ENCODE peak calls at places on chromosomes 11 and 22, in four cellular contexts. One of them, this sample, is unnamed.

GRCh38 chr22:19879996-19880785 is 25.5 kb upstream of the GNB1L start:
- DNase-seq in K562: no peak
- DNase-seq in esophagus squamous epithelium: no peak
- DNase-seq in NCI-H774: no peak
- DNase-seq in this sample: no peak

GRCh38 chr11:116879789-116880402 is 42.5 kb upstream of the APOA1 start:
- DNase-seq in esophagus squamous epithelium: no peak
- DNase-seq in NCI-H774: peak; percentile 55
- DNase-seq in K562: no peak
- DNase-seq in this sample: no peak

GRCh38 chr11:74471037-74471436 is 3.7 kb upstream of the KCNE3 start:
- DNase-seq in esophagus squamous epithelium: no peak
- DNase-seq in K562: no peak
- DNase-seq in NCI-H774: no peak
- DNase-seq in this sample: no peak

GRCh38 chr22:49763696-49764095 is 64.0 kb downstream of the BRD1 start:
- DNase-seq in K562: no peak
- DNase-seq in esophagus squamous epithelium: no peak
- DNase-seq in NCI-H774: no peak
- DNase-seq in this sample: no peak

GRCh38 chr11:3981084-3981633 is 113.4 kb upstream of the RRM1 start:
- DNase-seq in NCI-H774: no peak
- DNase-seq in esophagus squamous epithelium: no peak
- DNase-seq in K562: no peak
- DNase-seq in this sample: no peak

GRCh38 chr11:92681606-92682005 is 287.8 kb upstream of the MTNR1B start:
- DNase-seq in esophagus squamous epithelium: no peak
- DNase-seq in K562: no peak
- DNase-seq in NCI-H774: no peak
- DNase-seq in this sample: no peak

GRCh38 chr22:22768885-22769284 is 118.7 kb upstream of the IGLL5 start:
- DNase-seq in K562: no peak
- DNase-seq in esophagus squamous epithelium: no peak
- DNase-seq in NCI-H774: no peak
- DNase-seq in this sample: no peak

GRCh38 chr11:32358729-32359128 is 76.6 kb downstream of the WT1 start:
- DNase-seq in esophagus squamous epithelium: no peak
- DNase-seq in NCI-H774: no peak
- DNase-seq in K562: no peak
- DNase-seq in this sample: no peak

GRCh38 chr11:113446112-113446511 is 29.1 kb downstream of the DRD2 start:
- DNase-seq in NCI-H774: no peak
- DNase-seq in esophagus squamous epithelium: no peak
- DNase-seq in K562: no peak
- DNase-seq in this sample: no peak

GRCh38 chr11:11808992-11809583 is 32.7 kb upstream of the USP47 start:
- DNase-seq in esophagus squamous epithelium: no peak
- DNase-seq in NCI-H774: no peak
- DNase-seq in K562: no peak
- DNase-seq in this sample: no peak

GRCh38 chr11:119585038-119585666 is 143.8 kb downstream of the NECTIN1 start:
- DNase-seq in NCI-H774: peak; percentile 14
- DNase-seq in esophagus squamous epithelium: no peak
- DNase-seq in K562: no peak
- DNase-seq in this sample: no peak

GRCh38 chr11:36376315-36376887 is 80.3 kb downstream of the PRR5L start:
- DNase-seq in K562: no peak
- DNase-seq in NCI-H774: no peak
- DNase-seq in esophagus squamous epithelium: no peak
- DNase-seq in this sample: no peak

GRCh38 chr11:131796541-131796940 is 426.1 kb downstream of the NTM start:
- DNase-seq in NCI-H774: no peak
- DNase-seq in K562: no peak
- DNase-seq in esophagus squamous epithelium: no peak
- DNase-seq in this sample: no peak

GRCh38 chr11:8907116-8907515 is 3.9 kb upstream of the AKIP1 start:
- DNase-seq in esophagus squamous epithelium: no peak
- DNase-seq in NCI-H774: no peak
- DNase-seq in K562: no peak
- DNase-seq in this sample: no peak

GRCh38 chr22:22787805-22788459 is 99.7 kb upstream of the IGLL5 start:
- DNase-seq in K562: peak; percentile 100
- DNase-seq in esophagus squamous epithelium: no peak
- DNase-seq in NCI-H774: peak; percentile 24
- DNase-seq in this sample: no peak

GRCh38 chr11:11567862-11568650 is 53.7 kb downstream of the GALNT18 start:
- DNase-seq in K562: no peak
- DNase-seq in NCI-H774: no peak
- DNase-seq in esophagus squamous epithelium: no peak
- DNase-seq in this sample: no peak

GRCh38 chr11:63888170-63889086 is 28.5 kb downstream of the RCOR2 start:
- DNase-seq in esophagus squamous epithelium: no peak
- DNase-seq in K562: peak; percentile 91
- DNase-seq in NCI-H774: peak; percentile 80
- DNase-seq in this sample: no peak

GRCh38 chr11:28966951-28967350 is 858.8 kb downstream of the METTL15 start:
- DNase-seq in NCI-H774: no peak
- DNase-seq in K562: no peak
- DNase-seq in esophagus squamous epithelium: no peak
- DNase-seq in this sample: no peak

GRCh38 chr11:62071408-62071807 is 52.4 kb upstream of the INCENP start:
- DNase-seq in esophagus squamous epithelium: no peak
- DNase-seq in K562: no peak
- DNase-seq in NCI-H774: no peak
- DNase-seq in this sample: no peak

GRCh38 chr22:27436591-27436990 is 365.0 kb downstream of the MN1 start:
- DNase-seq in esophagus squamous epithelium: no peak
- DNase-seq in K562: no peak
- DNase-seq in NCI-H774: no peak
- DNase-seq in this sample: no peak

GRCh38 chr11:96050435-96051182 is 126.7 kb upstream of the MTMR2 start:
- DNase-seq in K562: no peak
- DNase-seq in esophagus squamous epithelium: no peak
- DNase-seq in NCI-H774: no peak
- DNase-seq in this sample: no peak

GRCh38 chr11:131591051-131591461 is 220.6 kb downstream of the NTM start:
- DNase-seq in K562: no peak
- DNase-seq in NCI-H774: no peak
- DNase-seq in esophagus squamous epithelium: no peak
- DNase-seq in this sample: no peak

GRCh38 chr22:48651036-48651890 is 1176.4 kb downstream of the BRD1 start:
- DNase-seq in esophagus squamous epithelium: no peak
- DNase-seq in NCI-H774: no peak
- DNase-seq in K562: no peak
- DNase-seq in this sample: no peak

GRCh38 chr11:116386118-116386699 is 386.6 kb downstream of the BUD13 start:
- DNase-seq in esophagus squamous epithelium: no peak
- DNase-seq in K562: no peak
- DNase-seq in NCI-H774: no peak
- DNase-seq in this sample: no peak

GRCh38 chr11:45788887-45789286 is 16.1 kb upstream of the SLC35C1 start:
- DNase-seq in NCI-H774: no peak
- DNase-seq in esophagus squamous epithelium: no peak
- DNase-seq in K562: no peak
- DNase-seq in this sample: no peak

GRCh38 chr11:2440646-2441045 is 3.7 kb downstream of the TRPM5 start:
- DNase-seq in esophagus squamous epithelium: no peak
- DNase-seq in NCI-H774: no peak
- DNase-seq in K562: no peak
- DNase-seq in this sample: no peak

GRCh38 chr11:2094354-2095197 is 44.6 kb downstream of the IGF2 start:
- DNase-seq in NCI-H774: no peak
- DNase-seq in esophagus squamous epithelium: no peak
- DNase-seq in K562: no peak
- DNase-seq in this sample: no peak

GRCh38 chr11:131691558-131692041 is 321.2 kb downstream of the NTM start:
- DNase-seq in K562: peak; percentile 79
- DNase-seq in NCI-H774: peak; percentile 27
- DNase-seq in esophagus squamous epithelium: no peak
- DNase-seq in this sample: no peak

GRCh38 chr22:49960967-49961600 is 512 bp downstream of the PIM3 start:
- DNase-seq in esophagus squamous epithelium: no peak
- DNase-seq in K562: peak; percentile 26
- DNase-seq in NCI-H774: no peak
- DNase-seq in this sample: no peak

GRCh38 chr22:39519681-39520053 is 695 bp upstream of the ATF4 start:
- DNase-seq in esophagus squamous epithelium: no peak
- DNase-seq in K562: no peak
- DNase-seq in NCI-H774: no peak
- DNase-seq in this sample: no peak

GRCh38 chr11:47060807-47061206 is 115.9 kb downstream of the ARFGAP2 start:
- DNase-seq in NCI-H774: no peak
- DNase-seq in K562: no peak
- DNase-seq in esophagus squamous epithelium: no peak
- DNase-seq in this sample: no peak

GRCh38 chr11:57700425-57700824 is 11.6 kb downstream of the MED19 start:
- DNase-seq in K562: no peak
- DNase-seq in NCI-H774: no peak
- DNase-seq in esophagus squamous epithelium: no peak
- DNase-seq in this sample: no peak

GRCh38 chr11:16352707-16353106 is 3.6 kb downstream of the SOX6 start:
- DNase-seq in K562: no peak
- DNase-seq in esophagus squamous epithelium: no peak
- DNase-seq in NCI-H774: peak; percentile 12
- DNase-seq in this sample: no peak

GRCh38 chr11:135027461-135027860 is 615.4 kb upstream of the B3GAT1 start:
- DNase-seq in NCI-H774: no peak
- DNase-seq in esophagus squamous epithelium: no peak
- DNase-seq in K562: no peak
- DNase-seq in this sample: no peak

GRCh38 chr11:78938036-78938435 is 363.4 kb upstream of the NARS2 start:
- DNase-seq in K562: no peak
- DNase-seq in esophagus squamous epithelium: no peak
- DNase-seq in NCI-H774: no peak
- DNase-seq in this sample: no peak